ENCODE peak calls at places on chromosomes 12 and 14, in five cellular contexts. One of them, this sample, is unnamed.

GRCh38 chr12:106301611-106302321 is 767 bp upstream of the TCP11L2 start:
- DNase-seq in stimulated activated CD8-positive, alpha-beta memory T cell treated with anti-CD3 and anti-CD28 coated beads, Interleukin-7, amount 100 ng/mL, for 48 hours: no peak
- DNase-seq in LoVo: peak
- DNase-seq in Right ventricle myocardium superior: peak
- DNase-seq in stimulated activated CD4-positive, alpha-beta T cell treated with anti-CD3 and anti-CD28 coated beads, Interleukin-2, amount 100 ng/mL, for 48 hours: no peak
- DNase-seq in this sample: peak

GRCh38 chr14:102485693-102486512 is 23.7 kb downstream of the ANKRD9 start:
- DNase-seq in stimulated activated CD8-positive, alpha-beta memory T cell treated with anti-CD3 and anti-CD28 coated beads, Interleukin-7, amount 100 ng/mL, for 48 hours: no peak
- DNase-seq in LoVo: no peak
- DNase-seq in Right ventricle myocardium superior: peak
- DNase-seq in stimulated activated CD4-positive, alpha-beta T cell treated with anti-CD3 and anti-CD28 coated beads, Interleukin-2, amount 100 ng/mL, for 48 hours: no peak
- DNase-seq in this sample: no peak

GRCh38 chr14:68633131-68633991 is 159.5 kb downstream of the ZFP36L1 start:
- DNase-seq in stimulated activated CD8-positive, alpha-beta memory T cell treated with anti-CD3 and anti-CD28 coated beads, Interleukin-7, amount 100 ng/mL, for 48 hours: no peak
- DNase-seq in LoVo: no peak
- DNase-seq in Right ventricle myocardium superior: peak
- DNase-seq in stimulated activated CD4-positive, alpha-beta T cell treated with anti-CD3 and anti-CD28 coated beads, Interleukin-2, amount 100 ng/mL, for 48 hours: no peak
- DNase-seq in this sample: no peak

GRCh38 chr12:42565633-42566032 is 23.9 kb downstream of the PRICKLE1 start:
- DNase-seq in stimulated activated CD8-positive, alpha-beta memory T cell treated with anti-CD3 and anti-CD28 coated beads, Interleukin-7, amount 100 ng/mL, for 48 hours: no peak
- DNase-seq in LoVo: no peak
- DNase-seq in Right ventricle myocardium superior: no peak
- DNase-seq in stimulated activated CD4-positive, alpha-beta T cell treated with anti-CD3 and anti-CD28 coated beads, Interleukin-2, amount 100 ng/mL, for 48 hours: no peak
- DNase-seq in this sample: no peak

GRCh38 chr14:85601246-85601645 is 71.3 kb downstream of the FLRT2 start:
- DNase-seq in stimulated activated CD8-positive, alpha-beta memory T cell treated with anti-CD3 and anti-CD28 coated beads, Interleukin-7, amount 100 ng/mL, for 48 hours: no peak
- DNase-seq in LoVo: no peak
- DNase-seq in Right ventricle myocardium superior: no peak
- DNase-seq in stimulated activated CD4-positive, alpha-beta T cell treated with anti-CD3 and anti-CD28 coated beads, Interleukin-2, amount 100 ng/mL, for 48 hours: no peak
- DNase-seq in this sample: no peak

GRCh38 chr12:12705833-12706520 is 10.0 kb upstream of the GPR19 start:
- DNase-seq in stimulated activated CD8-positive, alpha-beta memory T cell treated with anti-CD3 and anti-CD28 coated beads, Interleukin-7, amount 100 ng/mL, for 48 hours: no peak
- DNase-seq in LoVo: no peak
- DNase-seq in Right ventricle myocardium superior: peak
- DNase-seq in stimulated activated CD4-positive, alpha-beta T cell treated with anti-CD3 and anti-CD28 coated beads, Interleukin-2, amount 100 ng/mL, for 48 hours: no peak
- DNase-seq in this sample: no peak

GRCh38 chr12:69884386-69884785 is 59.4 kb downstream of the MYRFL start:
- DNase-seq in stimulated activated CD8-positive, alpha-beta memory T cell treated with anti-CD3 and anti-CD28 coated beads, Interleukin-7, amount 100 ng/mL, for 48 hours: no peak
- DNase-seq in LoVo: no peak
- DNase-seq in Right ventricle myocardium superior: no peak
- DNase-seq in stimulated activated CD4-positive, alpha-beta T cell treated with anti-CD3 and anti-CD28 coated beads, Interleukin-2, amount 100 ng/mL, for 48 hours: no peak
- DNase-seq in this sample: no peak

GRCh38 chr14:104421401-104421821 is 158.2 kb upstream of the C14orf180 start:
- DNase-seq in stimulated activated CD8-positive, alpha-beta memory T cell treated with anti-CD3 and anti-CD28 coated beads, Interleukin-7, amount 100 ng/mL, for 48 hours: no peak
- DNase-seq in LoVo: no peak
- DNase-seq in Right ventricle myocardium superior: no peak
- DNase-seq in stimulated activated CD4-positive, alpha-beta T cell treated with anti-CD3 and anti-CD28 coated beads, Interleukin-2, amount 100 ng/mL, for 48 hours: no peak
- DNase-seq in this sample: no peak

GRCh38 chr12:59834659-59835474 is 239.0 kb downstream of the SLC16A7 start:
- DNase-seq in stimulated activated CD8-positive, alpha-beta memory T cell treated with anti-CD3 and anti-CD28 coated beads, Interleukin-7, amount 100 ng/mL, for 48 hours: no peak
- DNase-seq in LoVo: no peak
- DNase-seq in Right ventricle myocardium superior: no peak
- DNase-seq in stimulated activated CD4-positive, alpha-beta T cell treated with anti-CD3 and anti-CD28 coated beads, Interleukin-2, amount 100 ng/mL, for 48 hours: no peak
- DNase-seq in this sample: no peak

GRCh38 chr14:103740991-103741689 is 25.5 kb downstream of the ZFYVE21 start:
- DNase-seq in stimulated activated CD8-positive, alpha-beta memory T cell treated with anti-CD3 and anti-CD28 coated beads, Interleukin-7, amount 100 ng/mL, for 48 hours: no peak
- DNase-seq in LoVo: no peak
- DNase-seq in Right ventricle myocardium superior: no peak
- DNase-seq in stimulated activated CD4-positive, alpha-beta T cell treated with anti-CD3 and anti-CD28 coated beads, Interleukin-2, amount 100 ng/mL, for 48 hours: no peak
- DNase-seq in this sample: no peak

GRCh38 chr12:19303496-19303895 is 135.8 kb upstream of the AEBP2 start:
- DNase-seq in stimulated activated CD8-positive, alpha-beta memory T cell treated with anti-CD3 and anti-CD28 coated beads, Interleukin-7, amount 100 ng/mL, for 48 hours: no peak
- DNase-seq in LoVo: no peak
- DNase-seq in Right ventricle myocardium superior: no peak
- DNase-seq in stimulated activated CD4-positive, alpha-beta T cell treated with anti-CD3 and anti-CD28 coated beads, Interleukin-2, amount 100 ng/mL, for 48 hours: no peak
- DNase-seq in this sample: no peak